ENCODE peak calls at places on chromosomes 13 and 19, in ten cellular contexts. One of them, this sample, is unnamed.

GRCh38 chr19:5090780-5091575 is 122.1 kb downstream of the KDM4B start:
- DNase-seq in stimulated activated CD4-positive, alpha-beta T cell treated with anti-CD3 and anti-CD28 coated beads, Interleukin-15, amount 100 ng/mL, for 48 hours: no peak
- DNase-seq in EL: no peak
- DNase-seq in cardiac fibroblast: peak; percentile 14
- DNase-seq in AG20443: peak; percentile 63
- DNase-seq in AG09309: peak; percentile 16
- DNase-seq in effector memory CD8-positive, alpha-beta T cell: no peak
- DNase-seq in osteoblast: peak; percentile 97
- DNase-seq in activated effector memory CD4-positive, alpha-beta T cell treated with anti-CD3 and anti-CD28 coated beads, Interleukin-2, amount 50 U/mL, for 16 hours: no peak
- DNase-seq in NCI-H1417 treated with DMSO at 0.1 percent for 48 hours: peak; percentile 20
- DNase-seq in this sample: no peak

GRCh38 chr19:47512183-47512947 is 2.5 kb downstream of the NAPA start:
- DNase-seq in stimulated activated CD4-positive, alpha-beta T cell treated with anti-CD3 and anti-CD28 coated beads, Interleukin-15, amount 100 ng/mL, for 48 hours: no peak
- DNase-seq in EL: peak; percentile 53
- DNase-seq in cardiac fibroblast: peak; percentile 39
- DNase-seq in AG20443: no peak
- DNase-seq in AG09309: peak; percentile 31
- DNase-seq in effector memory CD8-positive, alpha-beta T cell: no peak
- DNase-seq in osteoblast: no peak
- DNase-seq in activated effector memory CD4-positive, alpha-beta T cell treated with anti-CD3 and anti-CD28 coated beads, Interleukin-2, amount 50 U/mL, for 16 hours: no peak
- DNase-seq in NCI-H1417 treated with DMSO at 0.1 percent for 48 hours: no peak
- DNase-seq in this sample: no peak

GRCh38 chr13:44795176-44795575 is 194.1 kb downstream of the NUFIP1 start:
- DNase-seq in stimulated activated CD4-positive, alpha-beta T cell treated with anti-CD3 and anti-CD28 coated beads, Interleukin-15, amount 100 ng/mL, for 48 hours: no peak
- DNase-seq in EL: no peak
- DNase-seq in cardiac fibroblast: peak; percentile 52
- DNase-seq in AG20443: no peak
- DNase-seq in AG09309: no peak
- DNase-seq in effector memory CD8-positive, alpha-beta T cell: no peak
- DNase-seq in osteoblast: no peak
- DNase-seq in activated effector memory CD4-positive, alpha-beta T cell treated with anti-CD3 and anti-CD28 coated beads, Interleukin-2, amount 50 U/mL, for 16 hours: no peak
- DNase-seq in NCI-H1417 treated with DMSO at 0.1 percent for 48 hours: no peak
- DNase-seq in this sample: peak; percentile 22

GRCh38 chr19:7575426-7576040 is 20.1 kb upstream of the CAMSAP3 start:
- DNase-seq in stimulated activated CD4-positive, alpha-beta T cell treated with anti-CD3 and anti-CD28 coated beads, Interleukin-15, amount 100 ng/mL, for 48 hours: no peak
- DNase-seq in EL: peak; percentile 33
- DNase-seq in cardiac fibroblast: peak; percentile 20
- DNase-seq in AG20443: peak; percentile 51
- DNase-seq in AG09309: no peak
- DNase-seq in effector memory CD8-positive, alpha-beta T cell: no peak
- DNase-seq in osteoblast: peak; percentile 19
- DNase-seq in activated effector memory CD4-positive, alpha-beta T cell treated with anti-CD3 and anti-CD28 coated beads, Interleukin-2, amount 50 U/mL, for 16 hours: no peak
- DNase-seq in NCI-H1417 treated with DMSO at 0.1 percent for 48 hours: no peak
- DNase-seq in this sample: no peak

GRCh38 chr19:807627-808175 is 10.4 kb downstream of the PTBP1 start:
- DNase-seq in stimulated activated CD4-positive, alpha-beta T cell treated with anti-CD3 and anti-CD28 coated beads, Interleukin-15, amount 100 ng/mL, for 48 hours: no peak
- DNase-seq in EL: no peak
- DNase-seq in cardiac fibroblast: no peak
- DNase-seq in AG20443: no peak
- DNase-seq in AG09309: no peak
- DNase-seq in effector memory CD8-positive, alpha-beta T cell: no peak
- DNase-seq in osteoblast: peak; percentile 88
- DNase-seq in activated effector memory CD4-positive, alpha-beta T cell treated with anti-CD3 and anti-CD28 coated beads, Interleukin-2, amount 50 U/mL, for 16 hours: no peak
- DNase-seq in NCI-H1417 treated with DMSO at 0.1 percent for 48 hours: no peak
- DNase-seq in this sample: no peak

GRCh38 chr13:113926301-113926761 is 47.5 kb downstream of the C13orf46 start:
- DNase-seq in stimulated activated CD4-positive, alpha-beta T cell treated with anti-CD3 and anti-CD28 coated beads, Interleukin-15, amount 100 ng/mL, for 48 hours: no peak
- DNase-seq in EL: peak; percentile 58
- DNase-seq in cardiac fibroblast: peak; percentile 61
- DNase-seq in AG20443: peak; percentile 51
- DNase-seq in AG09309: peak; percentile 78
- DNase-seq in effector memory CD8-positive, alpha-beta T cell: no peak
- DNase-seq in osteoblast: no peak
- DNase-seq in activated effector memory CD4-positive, alpha-beta T cell treated with anti-CD3 and anti-CD28 coated beads, Interleukin-2, amount 50 U/mL, for 16 hours: peak; percentile 39
- DNase-seq in NCI-H1417 treated with DMSO at 0.1 percent for 48 hours: no peak
- DNase-seq in this sample: no peak

GRCh38 chr13:30375436-30375835 is 46.9 kb upstream of the UBE2L5 start:
- DNase-seq in stimulated activated CD4-positive, alpha-beta T cell treated with anti-CD3 and anti-CD28 coated beads, Interleukin-15, amount 100 ng/mL, for 48 hours: no peak
- DNase-seq in EL: no peak
- DNase-seq in cardiac fibroblast: no peak
- DNase-seq in AG20443: no peak
- DNase-seq in AG09309: no peak
- DNase-seq in effector memory CD8-positive, alpha-beta T cell: no peak
- DNase-seq in osteoblast: no peak
- DNase-seq in activated effector memory CD4-positive, alpha-beta T cell treated with anti-CD3 and anti-CD28 coated beads, Interleukin-2, amount 50 U/mL, for 16 hours: no peak
- DNase-seq in NCI-H1417 treated with DMSO at 0.1 percent for 48 hours: no peak
- DNase-seq in this sample: no peak

GRCh38 chr13:69565334-69565733 is 542.3 kb upstream of the ATXN8OS start:
- DNase-seq in stimulated activated CD4-positive, alpha-beta T cell treated with anti-CD3 and anti-CD28 coated beads, Interleukin-15, amount 100 ng/mL, for 48 hours: no peak
- DNase-seq in EL: no peak
- DNase-seq in cardiac fibroblast: peak; percentile 9
- DNase-seq in AG20443: no peak
- DNase-seq in AG09309: no peak
- DNase-seq in effector memory CD8-positive, alpha-beta T cell: no peak
- DNase-seq in osteoblast: no peak
- DNase-seq in activated effector memory CD4-positive, alpha-beta T cell treated with anti-CD3 and anti-CD28 coated beads, Interleukin-2, amount 50 U/mL, for 16 hours: no peak
- DNase-seq in NCI-H1417 treated with DMSO at 0.1 percent for 48 hours: no peak
- DNase-seq in this sample: no peak

GRCh38 chr19:6828698-6829633 is 56.5 kb downstream of the VAV1 start:
- DNase-seq in stimulated activated CD4-positive, alpha-beta T cell treated with anti-CD3 and anti-CD28 coated beads, Interleukin-15, amount 100 ng/mL, for 48 hours: peak; percentile 57
- DNase-seq in EL: no peak
- DNase-seq in cardiac fibroblast: peak; percentile 11
- DNase-seq in AG20443: no peak
- DNase-seq in AG09309: no peak
- DNase-seq in effector memory CD8-positive, alpha-beta T cell: no peak
- DNase-seq in osteoblast: peak; percentile 67
- DNase-seq in activated effector memory CD4-positive, alpha-beta T cell treated with anti-CD3 and anti-CD28 coated beads, Interleukin-2, amount 50 U/mL, for 16 hours: peak; percentile 69
- DNase-seq in NCI-H1417 treated with DMSO at 0.1 percent for 48 hours: no peak
- DNase-seq in this sample: no peak

GRCh38 chr13:74206061-74206561 is 71.9 kb upstream of the KLF12 start:
- DNase-seq in stimulated activated CD4-positive, alpha-beta T cell treated with anti-CD3 and anti-CD28 coated beads, Interleukin-15, amount 100 ng/mL, for 48 hours: no peak
- DNase-seq in EL: peak; percentile 92
- DNase-seq in cardiac fibroblast: peak; percentile 76
- DNase-seq in AG20443: peak; percentile 60
- DNase-seq in AG09309: peak; percentile 82
- DNase-seq in effector memory CD8-positive, alpha-beta T cell: no peak
- DNase-seq in osteoblast: no peak
- DNase-seq in activated effector memory CD4-positive, alpha-beta T cell treated with anti-CD3 and anti-CD28 coated beads, Interleukin-2, amount 50 U/mL, for 16 hours: no peak
- DNase-seq in NCI-H1417 treated with DMSO at 0.1 percent for 48 hours: no peak
- DNase-seq in this sample: no peak

GRCh38 chr13:98997738-98998641 is 20.1 kb upstream of the DOCK9 start:
- DNase-seq in stimulated activated CD4-positive, alpha-beta T cell treated with anti-CD3 and anti-CD28 coated beads, Interleukin-15, amount 100 ng/mL, for 48 hours: no peak
- DNase-seq in EL: peak; percentile 69
- DNase-seq in cardiac fibroblast: no peak
- DNase-seq in AG20443: peak; percentile 35
- DNase-seq in AG09309: no peak
- DNase-seq in effector memory CD8-positive, alpha-beta T cell: no peak
- DNase-seq in osteoblast: peak; percentile 38
- DNase-seq in activated effector memory CD4-positive, alpha-beta T cell treated with anti-CD3 and anti-CD28 coated beads, Interleukin-2, amount 50 U/mL, for 16 hours: no peak
- DNase-seq in NCI-H1417 treated with DMSO at 0.1 percent for 48 hours: no peak
- DNase-seq in this sample: no peak

GRCh38 chr13:97727991-97728390 is 225.5 kb upstream of the IPO5 start:
- DNase-seq in stimulated activated CD4-positive, alpha-beta T cell treated with anti-CD3 and anti-CD28 coated beads, Interleukin-15, amount 100 ng/mL, for 48 hours: no peak
- DNase-seq in EL: no peak
- DNase-seq in cardiac fibroblast: no peak
- DNase-seq in AG20443: no peak
- DNase-seq in AG09309: no peak
- DNase-seq in effector memory CD8-positive, alpha-beta T cell: no peak
- DNase-seq in osteoblast: no peak
- DNase-seq in activated effector memory CD4-positive, alpha-beta T cell treated with anti-CD3 and anti-CD28 coated beads, Interleukin-2, amount 50 U/mL, for 16 hours: no peak
- DNase-seq in NCI-H1417 treated with DMSO at 0.1 percent for 48 hours: no peak
- DNase-seq in this sample: no peak

GRCh38 chr19:17544418-17544817 is 11.0 kb upstream of the COLGALT1 start:
- DNase-seq in stimulated activated CD4-positive, alpha-beta T cell treated with anti-CD3 and anti-CD28 coated beads, Interleukin-15, amount 100 ng/mL, for 48 hours: no peak
- DNase-seq in EL: no peak
- DNase-seq in cardiac fibroblast: no peak
- DNase-seq in AG20443: no peak
- DNase-seq in AG09309: no peak
- DNase-seq in effector memory CD8-positive, alpha-beta T cell: no peak
- DNase-seq in osteoblast: no peak
- DNase-seq in activated effector memory CD4-positive, alpha-beta T cell treated with anti-CD3 and anti-CD28 coated beads, Interleukin-2, amount 50 U/mL, for 16 hours: no peak
- DNase-seq in NCI-H1417 treated with DMSO at 0.1 percent for 48 hours: no peak
- DNase-seq in this sample: no peak

GRCh38 chr13:21123956-21124355 is 52.4 kb downstream of the SKA3 start:
- DNase-seq in stimulated activated CD4-positive, alpha-beta T cell treated with anti-CD3 and anti-CD28 coated beads, Interleukin-15, amount 100 ng/mL, for 48 hours: no peak
- DNase-seq in EL: no peak
- DNase-seq in cardiac fibroblast: no peak
- DNase-seq in AG20443: no peak
- DNase-seq in AG09309: no peak
- DNase-seq in effector memory CD8-positive, alpha-beta T cell: no peak
- DNase-seq in osteoblast: no peak
- DNase-seq in activated effector memory CD4-positive, alpha-beta T cell treated with anti-CD3 and anti-CD28 coated beads, Interleukin-2, amount 50 U/mL, for 16 hours: peak; percentile 21
- DNase-seq in NCI-H1417 treated with DMSO at 0.1 percent for 48 hours: no peak
- DNase-seq in this sample: no peak

GRCh38 chr19:54955356-54955755 is 8.0 kb upstream of the NLRP7 start:
- DNase-seq in stimulated activated CD4-positive, alpha-beta T cell treated with anti-CD3 and anti-CD28 coated beads, Interleukin-15, amount 100 ng/mL, for 48 hours: no peak
- DNase-seq in EL: no peak
- DNase-seq in cardiac fibroblast: no peak
- DNase-seq in AG20443: no peak
- DNase-seq in AG09309: no peak
- DNase-seq in effector memory CD8-positive, alpha-beta T cell: no peak
- DNase-seq in osteoblast: no peak
- DNase-seq in activated effector memory CD4-positive, alpha-beta T cell treated with anti-CD3 and anti-CD28 coated beads, Interleukin-2, amount 50 U/mL, for 16 hours: no peak
- DNase-seq in NCI-H1417 treated with DMSO at 0.1 percent for 48 hours: no peak
- DNase-seq in this sample: no peak

GRCh38 chr13:73809561-73809960 is 324.6 kb downstream of the KLF12 start:
- DNase-seq in stimulated activated CD4-positive, alpha-beta T cell treated with anti-CD3 and anti-CD28 coated beads, Interleukin-15, amount 100 ng/mL, for 48 hours: no peak
- DNase-seq in EL: peak; percentile 65
- DNase-seq in cardiac fibroblast: peak; percentile 48
- DNase-seq in AG20443: no peak
- DNase-seq in AG09309: no peak
- DNase-seq in effector memory CD8-positive, alpha-beta T cell: no peak
- DNase-seq in osteoblast: no peak
- DNase-seq in activated effector memory CD4-positive, alpha-beta T cell treated with anti-CD3 and anti-CD28 coated beads, Interleukin-2, amount 50 U/mL, for 16 hours: no peak
- DNase-seq in NCI-H1417 treated with DMSO at 0.1 percent for 48 hours: no peak
- DNase-seq in this sample: peak; percentile 19

GRCh38 chr19:7751157-7751783 is 3.9 kb upstream of the CD209 start:
- DNase-seq in stimulated activated CD4-positive, alpha-beta T cell treated with anti-CD3 and anti-CD28 coated beads, Interleukin-15, amount 100 ng/mL, for 48 hours: peak; percentile 40
- DNase-seq in EL: no peak
- DNase-seq in cardiac fibroblast: peak; percentile 65
- DNase-seq in AG20443: no peak
- DNase-seq in AG09309: no peak
- DNase-seq in effector memory CD8-positive, alpha-beta T cell: no peak
- DNase-seq in osteoblast: no peak
- DNase-seq in activated effector memory CD4-positive, alpha-beta T cell treated with anti-CD3 and anti-CD28 coated beads, Interleukin-2, amount 50 U/mL, for 16 hours: peak; percentile 73
- DNase-seq in NCI-H1417 treated with DMSO at 0.1 percent for 48 hours: no peak
- DNase-seq in this sample: no peak

GRCh38 chr19:3636962-3637361 is 10.4 kb upstream of the CACTIN start:
- DNase-seq in stimulated activated CD4-positive, alpha-beta T cell treated with anti-CD3 and anti-CD28 coated beads, Interleukin-15, amount 100 ng/mL, for 48 hours: no peak
- DNase-seq in EL: no peak
- DNase-seq in cardiac fibroblast: no peak
- DNase-seq in AG20443: no peak
- DNase-seq in AG09309: no peak
- DNase-seq in effector memory CD8-positive, alpha-beta T cell: no peak
- DNase-seq in osteoblast: no peak
- DNase-seq in activated effector memory CD4-positive, alpha-beta T cell treated with anti-CD3 and anti-CD28 coated beads, Interleukin-2, amount 50 U/mL, for 16 hours: no peak
- DNase-seq in NCI-H1417 treated with DMSO at 0.1 percent for 48 hours: no peak
- DNase-seq in this sample: no peak

GRCh38 chr13:34035676-34036325 is 217.9 kb downstream of the RFC3 start:
- DNase-seq in stimulated activated CD4-positive, alpha-beta T cell treated with anti-CD3 and anti-CD28 coated beads, Interleukin-15, amount 100 ng/mL, for 48 hours: no peak
- DNase-seq in EL: peak; percentile 37
- DNase-seq in cardiac fibroblast: peak; percentile 53
- DNase-seq in AG20443: no peak
- DNase-seq in AG09309: no peak
- DNase-seq in effector memory CD8-positive, alpha-beta T cell: no peak
- DNase-seq in osteoblast: no peak
- DNase-seq in activated effector memory CD4-positive, alpha-beta T cell treated with anti-CD3 and anti-CD28 coated beads, Interleukin-2, amount 50 U/mL, for 16 hours: no peak
- DNase-seq in NCI-H1417 treated with DMSO at 0.1 percent for 48 hours: no peak
- DNase-seq in this sample: no peak

GRCh38 chr13:38868870-38869269 is 121.8 kb downstream of the STOML3 start:
- DNase-seq in stimulated activated CD4-positive, alpha-beta T cell treated with anti-CD3 and anti-CD28 coated beads, Interleukin-15, amount 100 ng/mL, for 48 hours: no peak
- DNase-seq in EL: no peak
- DNase-seq in cardiac fibroblast: no peak
- DNase-seq in AG20443: no peak
- DNase-seq in AG09309: no peak
- DNase-seq in effector memory CD8-positive, alpha-beta T cell: no peak
- DNase-seq in osteoblast: no peak
- DNase-seq in activated effector memory CD4-positive, alpha-beta T cell treated with anti-CD3 and anti-CD28 coated beads, Interleukin-2, amount 50 U/mL, for 16 hours: no peak
- DNase-seq in NCI-H1417 treated with DMSO at 0.1 percent for 48 hours: no peak
- DNase-seq in this sample: no peak

GRCh38 chr13:93903909-93904308 is 575.6 kb downstream of the DCT start:
- DNase-seq in stimulated activated CD4-positive, alpha-beta T cell treated with anti-CD3 and anti-CD28 coated beads, Interleukin-15, amount 100 ng/mL, for 48 hours: no peak
- DNase-seq in EL: no peak
- DNase-seq in cardiac fibroblast: no peak
- DNase-seq in AG20443: no peak
- DNase-seq in AG09309: no peak
- DNase-seq in effector memory CD8-positive, alpha-beta T cell: no peak
- DNase-seq in osteoblast: no peak
- DNase-seq in activated effector memory CD4-positive, alpha-beta T cell treated with anti-CD3 and anti-CD28 coated beads, Interleukin-2, amount 50 U/mL, for 16 hours: no peak
- DNase-seq in NCI-H1417 treated with DMSO at 0.1 percent for 48 hours: no peak
- DNase-seq in this sample: no peak